ENCODE peak calls at places on chromosomes 16 and 17, in four cellular contexts. M is ovary, A is A549, V is AG04450. U is an unnamed sample. For H3K9me3, the result is how much of the 10 kb centered on the place peaks cover.

GRCh38 chr16:23357761-23358290 is 55.7 kb downstream of the SCNN1B start:
- DNase-seq in M (no peak), A (no peak), V (no peak), U (no peak)

GRCh38 chr16:78505544-78506371 is 406.3 kb downstream of the WWOX start:
- DNase-seq in M (peak), A (no peak), V (no peak), U (no peak)

GRCh38 chr17:5587431-5588032 is 3.2 kb upstream of the NLRP1 start:
- DNase-seq in M (no peak), A (peak), V (peak), U (peak)

GRCh38 chr16:71867934-71868333 is 16.0 kb downstream of the ZNF821 start:
- DNase-seq in M (no peak), A (no peak), V (no peak), U (no peak)

GRCh38 chr16:88194397-88195020 is 188.2 kb upstream of the ZNF469 start:
- DNase-seq in M (peak), A (no peak), V (no peak), U (peak)

GRCh38 chr17:80927791-80928216 is 63.8 kb upstream of the CHMP6 start:
- DNase-seq in M (no peak), A (no peak), V (no peak), U (no peak)

GRCh38 chr17:82120148-82120547 is 22.1 kb upstream of the FASN start:
- DNase-seq in M (no peak), A (no peak), V (no peak), U (no peak)

GRCh38 chr16:76280421-76280820 is 3.2 kb downstream of the CNTNAP4 start:
- DNase-seq in M (no peak), A (no peak), V (no peak), U (no peak)

GRCh38 chr17:17157041-17157440 is 49.1 kb downstream of the PLD6 start:
- DNase-seq in M (no peak), A (no peak), V (no peak), U (no peak)

GRCh38 chr17:44197107-44197506 is 2.6 kb downstream of the ATXN7L3 start:
- DNase-seq in M (peak), A (no peak), V (no peak), U (no peak)
- H3K4me3 ChIP-seq in M (no peak), A (no peak), V (no peak), U (no peak)

DNA sequence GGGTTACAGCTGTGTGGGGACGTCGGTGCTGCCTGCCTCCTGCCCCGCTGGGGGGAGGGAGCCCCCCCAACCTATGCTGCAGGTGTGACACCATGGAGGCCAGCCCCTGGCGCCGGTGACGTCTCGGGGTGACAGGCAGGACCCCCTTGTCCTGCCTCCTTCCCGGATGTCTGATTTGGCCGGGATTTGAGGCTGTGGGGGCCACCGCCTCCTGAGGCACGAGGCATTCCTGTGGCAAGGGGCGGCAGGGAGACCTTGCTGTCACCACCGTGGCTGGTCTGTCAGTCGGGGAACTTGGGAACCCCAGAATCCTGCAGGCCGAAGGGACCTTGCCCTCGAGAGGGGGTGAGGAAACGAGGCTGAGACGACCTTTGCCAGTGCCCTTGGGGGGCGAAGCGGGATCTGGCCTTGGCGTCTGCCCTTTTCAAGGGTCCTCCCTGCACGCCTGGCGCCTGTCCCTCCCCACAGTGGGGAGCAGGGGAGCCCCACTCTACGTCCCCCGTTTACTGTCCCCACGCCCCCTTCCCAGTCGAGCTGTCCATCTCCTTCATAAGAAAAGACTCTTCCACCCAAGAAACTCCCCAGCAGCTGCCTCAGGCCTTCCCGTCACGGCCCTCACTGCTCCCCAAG is 74.4 kb downstream of the METRNL start:
- DNase-seq in M (no peak), A (no peak), V (no peak), U (no peak)
- H3K9me3 ChIP-seq in M (under half), A (under half), V (under half), U (under half)

DNA sequence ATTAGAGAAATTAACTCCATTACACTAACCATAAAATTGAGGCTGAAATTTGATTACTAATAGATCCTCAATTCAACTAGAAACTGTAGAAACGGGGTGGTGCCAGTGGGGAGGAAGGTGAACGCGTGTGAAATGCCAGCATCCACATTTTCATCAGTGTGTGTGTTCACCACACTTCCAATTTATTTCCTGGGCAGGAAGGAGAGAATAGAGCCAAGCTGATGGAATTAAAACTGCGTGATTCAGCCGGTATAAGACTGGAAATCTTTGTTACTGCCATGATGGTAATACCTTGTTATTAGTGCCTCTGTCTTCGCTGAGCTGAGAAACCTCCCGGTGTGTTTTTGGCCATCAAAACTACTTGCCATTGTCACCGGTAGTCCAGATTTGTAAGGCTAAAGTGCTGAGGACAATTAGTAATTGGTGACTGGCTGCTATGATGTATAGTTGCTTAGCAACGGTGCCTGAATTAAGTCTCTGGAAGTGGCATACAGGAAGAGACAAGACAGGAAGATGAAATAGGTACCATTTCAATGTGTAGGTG is 232.3 kb downstream of the IRX3 start:
- DNase-seq in M (no peak), A (no peak), V (no peak), U (no peak)
- H3K27ac ChIP-seq in M (no peak), A (no peak), V (no peak), U (no peak)

DNA sequence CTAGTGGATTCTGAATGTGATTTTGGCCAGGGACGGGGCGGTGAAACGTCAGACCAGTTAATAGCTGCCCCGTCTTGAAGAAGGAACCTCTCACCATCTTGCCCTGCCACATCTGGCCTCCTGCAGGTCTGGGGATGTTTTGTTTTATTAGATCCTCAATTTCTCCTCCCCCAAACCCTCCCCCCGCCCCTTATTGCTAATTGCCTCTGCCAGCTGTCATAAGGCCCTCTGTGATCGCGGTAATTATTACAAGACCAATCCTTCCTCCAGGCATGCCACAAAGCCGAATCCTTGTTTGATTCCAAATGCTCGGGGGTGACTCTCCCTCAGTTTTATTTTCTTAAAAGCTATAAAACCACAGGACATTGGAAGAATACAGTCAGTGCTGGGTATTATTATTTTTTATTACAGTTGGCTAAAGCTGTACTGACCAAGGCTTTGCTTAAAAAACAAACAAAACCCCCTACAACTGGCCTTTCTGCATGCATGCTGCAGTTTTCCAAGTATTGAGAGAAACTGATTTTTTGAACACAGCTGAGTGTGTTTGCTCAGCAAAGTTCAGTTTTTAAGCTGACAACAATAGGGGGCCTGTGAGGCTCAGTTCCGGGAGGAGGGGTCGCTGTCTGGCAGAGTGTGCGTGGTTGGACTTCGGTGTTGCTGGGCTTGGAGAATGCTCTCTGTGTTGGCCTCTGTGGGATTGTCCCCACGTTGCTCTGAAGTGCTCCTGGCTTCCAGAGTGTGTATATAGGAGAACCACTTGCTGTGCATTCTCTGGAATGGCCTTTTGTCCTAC is 1.7 kb downstream of the KSR1 start:
- DNase-seq in M (no peak), A (no peak), V (no peak), U (peak)
- H3K4me3 ChIP-seq in M (peak), A (peak), V (peak), U (peak)

DNA sequence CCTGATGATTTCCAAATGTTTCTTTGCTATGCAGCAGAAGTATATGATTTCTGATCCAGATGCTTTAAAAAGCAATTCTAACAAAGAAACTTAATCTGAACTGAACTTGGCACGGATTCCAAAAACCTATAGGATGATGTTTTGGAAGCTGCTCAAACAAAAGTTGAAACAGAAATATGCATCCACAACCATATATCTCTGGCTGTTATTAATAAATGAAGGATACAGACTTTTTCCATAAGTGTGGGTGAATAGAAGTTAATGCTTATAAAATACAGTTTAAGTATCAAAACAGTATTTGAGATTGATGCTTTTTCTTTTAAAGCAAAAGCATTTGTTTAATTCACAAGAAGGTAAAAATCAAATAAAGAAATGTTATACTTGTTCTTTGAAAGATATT is 27.9 kb upstream of the NACA2 start:
- DNase-seq in M (no peak), A (no peak), V (no peak), U (no peak)
- H3K9me3 ChIP-seq in M (under half), A (under half), V (under half), U (under half)

GRCh38 chr16:1034230-1035065 is 38.1 kb upstream of the SSTR5 start:
- DNase-seq in M (no peak), A (no peak), V (no peak), U (no peak)

GRCh38 chr16:1032607-1033006 is 39.9 kb upstream of the SSTR5 start:
- DNase-seq in M (no peak), A (no peak), V (no peak), U (no peak)

GRCh38 chr16:1031666-1032065 is 40.9 kb upstream of the SSTR5 start:
- DNase-seq in M (no peak), A (no peak), V (no peak), U (no peak)

GRCh38 chr16:1035066-1035415 is 37.5 kb upstream of the SSTR5 start:
- DNase-seq in M (no peak), A (no peak), V (no peak), U (no peak)

DNA sequence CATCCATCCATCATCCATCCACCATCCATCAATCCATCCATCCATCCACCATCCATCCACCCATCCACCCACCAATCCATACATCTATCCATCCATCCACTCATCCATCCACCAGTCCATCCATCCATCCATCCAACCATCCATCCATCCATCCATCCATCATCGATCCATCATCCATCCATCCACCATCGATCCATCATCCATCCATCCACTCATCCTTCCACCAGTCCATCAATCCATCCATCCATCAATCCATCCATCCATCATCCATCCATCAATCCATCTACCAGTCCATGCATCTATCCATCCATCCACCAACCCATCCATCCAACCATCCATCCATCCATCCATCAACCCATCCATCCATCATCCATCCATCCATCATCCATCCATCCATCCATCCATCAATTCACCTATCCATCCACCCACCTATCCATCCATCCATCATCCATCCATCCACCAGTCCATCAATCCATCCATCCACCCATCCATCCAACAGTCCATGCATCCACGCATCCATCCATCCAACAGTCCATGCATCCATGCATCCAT is 39.3 kb upstream of the SSTR5 start:
- DNase-seq in M (no peak), A (no peak), V (no peak), U (no peak)
- H3K27ac ChIP-seq in M (no peak), A (no peak), V (no peak), U (no peak)

DNA sequence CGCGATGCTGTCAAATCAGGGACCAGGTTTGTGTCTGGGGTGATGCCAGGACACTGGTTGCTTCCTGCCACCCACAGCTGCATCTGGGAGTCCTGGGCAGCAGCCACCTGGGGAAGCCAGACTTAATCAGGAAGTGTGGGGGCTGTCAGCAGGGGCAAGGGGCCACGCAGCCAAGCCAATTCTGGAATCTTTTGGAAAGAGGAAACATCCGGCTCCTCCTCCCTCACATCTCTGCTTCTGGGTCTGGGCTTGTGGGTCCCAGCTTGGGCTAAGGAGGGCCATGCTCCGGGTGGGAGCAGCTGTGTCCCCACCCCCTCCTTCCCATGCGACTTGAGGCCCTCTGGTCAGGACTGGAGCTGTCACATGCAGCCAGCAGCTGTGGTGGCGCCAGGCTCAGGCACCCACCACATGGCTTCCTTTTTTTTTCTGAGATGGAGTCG is 37.0 kb upstream of the CCDC182 start:
- DNase-seq in M (no peak), A (no peak), V (no peak), U (peak)
- H3K4me3 ChIP-seq in M (no peak), A (no peak), V (no peak), U (no peak)

U was measured in WERI-Rb-1.